ENCODE peak calls at places on chromosome 11, in seven cellular contexts. K is tibial nerve; Z is right cardiac atrium; F is cardiac muscle cell; M is endodermal cell; J is naive thymus-derived CD4-positive, alpha-beta T cell; L is keratinocyte. R is an unnamed sample. For H3K4me1, the result is how much of the 10 kb centered on the place peaks cover.

GRCh38 chr11:134041791-134042696 is 26.8 kb upstream of the JAM3 start:
- DNase-seq in K (no peak), Z (no peak), F (no peak), M (no peak), J (no peak), L (no peak), R (no peak)

GRCh38 chr11:79342686-79343085 is 98.1 kb downstream of the TENM4 start:
- DNase-seq in K (no peak), Z (no peak), F (no peak), M (no peak), J (no peak), L (no peak), R (no peak)

GRCh38 chr11:85813721-85814120 is 2.8 kb upstream of the SYTL2 start:
- DNase-seq in K (no peak), Z (no peak), F (no peak), M (no peak), J (no peak), L (no peak), R (no peak)

GRCh38 chr11:123483058-123483457 is 53.0 kb downstream of the GRAMD1B start:
- DNase-seq in K (no peak), Z (no peak), F (no peak), M (no peak), J (no peak), L (peak), R (no peak)

GRCh38 chr11:57321996-57322880 is 2.5 kb downstream of the TNKS1BP1 start:
- DNase-seq in K (peak), Z (peak), F (peak), M (peak), J (no peak), L (no peak), R (peak)

GRCh38 chr11:129698212-129698611 is 117.4 kb upstream of the TMEM45B start:
- DNase-seq in K (no peak), Z (no peak), F (no peak), M (no peak), J (no peak), L (no peak), R (no peak)

GRCh38 chr11:82979824-82980223 is 78.3 kb downstream of the DDIAS start:
- DNase-seq in K (no peak), Z (no peak), F (no peak), M (no peak), J (no peak), L (no peak), R (no peak)

GRCh38 chr11:73439002-73439843 is 63.0 kb downstream of the RELT start:
- DNase-seq in K (no peak), Z (no peak), F (peak), M (no peak), J (no peak), L (no peak), R (no peak)

GRCh38 chr11:65786786-65787636 is at the start of gene OVOL1:
- DNase-seq in K (no peak), Z (no peak), F (no peak), M (peak), J (peak), L (no peak), R (no peak)

GRCh38 chr11:113874096-113874919 is 1.1 kb downstream of the USP28 start:
- DNase-seq in K (no peak), Z (peak), F (peak), M (peak), J (peak), L (no peak), R (no peak)

GRCh38 chr11:123183391-123184099 is 11.5 kb downstream of the CLMP start:
- DNase-seq in K (no peak), Z (no peak), F (no peak), M (no peak), J (no peak), L (no peak), R (no peak)

GRCh38 chr11:123091541-123091940 is 29.6 kb upstream of the HSPA8 start:
- DNase-seq in K (no peak), Z (no peak), F (no peak), M (no peak), J (no peak), L (no peak), R (no peak)

GRCh38 chr11:134287561-134287960 is 11.4 kb downstream of the GLB1L3 start:
- DNase-seq in K (no peak), Z (no peak), F (no peak), M (no peak), J (no peak), L (no peak), R (no peak)

GRCh38 chr11:95877288-95877687 is 46.6 kb downstream of the MTMR2 start:
- DNase-seq in K (no peak), Z (no peak), F (no peak), M (no peak), J (no peak), L (peak), R (no peak)

GRCh38 chr11:2517016-2517385 is 72.2 kb downstream of the KCNQ1 start:
- DNase-seq in K (no peak), Z (peak), F (no peak), M (no peak), J (no peak), L (no peak), R (peak)

GRCh38 chr11:109015283-109015682 is 350.4 kb downstream of the DDX10 start:
- DNase-seq in K (no peak), Z (no peak), F (no peak), M (no peak), J (no peak), L (no peak), R (no peak)

GRCh38 chr11:122556605-122557004 is 98.9 kb upstream of the UBASH3B start:
- DNase-seq in K (no peak), Z (peak), F (peak), M (peak), J (peak), L (no peak), R (no peak)

GRCh38 chr11:102836290-102836875 is 7.0 kb downstream of the MMP3 start:
- DNase-seq in K (peak), Z (no peak), F (no peak), M (no peak), J (no peak), L (no peak), R (no peak)

DNA sequence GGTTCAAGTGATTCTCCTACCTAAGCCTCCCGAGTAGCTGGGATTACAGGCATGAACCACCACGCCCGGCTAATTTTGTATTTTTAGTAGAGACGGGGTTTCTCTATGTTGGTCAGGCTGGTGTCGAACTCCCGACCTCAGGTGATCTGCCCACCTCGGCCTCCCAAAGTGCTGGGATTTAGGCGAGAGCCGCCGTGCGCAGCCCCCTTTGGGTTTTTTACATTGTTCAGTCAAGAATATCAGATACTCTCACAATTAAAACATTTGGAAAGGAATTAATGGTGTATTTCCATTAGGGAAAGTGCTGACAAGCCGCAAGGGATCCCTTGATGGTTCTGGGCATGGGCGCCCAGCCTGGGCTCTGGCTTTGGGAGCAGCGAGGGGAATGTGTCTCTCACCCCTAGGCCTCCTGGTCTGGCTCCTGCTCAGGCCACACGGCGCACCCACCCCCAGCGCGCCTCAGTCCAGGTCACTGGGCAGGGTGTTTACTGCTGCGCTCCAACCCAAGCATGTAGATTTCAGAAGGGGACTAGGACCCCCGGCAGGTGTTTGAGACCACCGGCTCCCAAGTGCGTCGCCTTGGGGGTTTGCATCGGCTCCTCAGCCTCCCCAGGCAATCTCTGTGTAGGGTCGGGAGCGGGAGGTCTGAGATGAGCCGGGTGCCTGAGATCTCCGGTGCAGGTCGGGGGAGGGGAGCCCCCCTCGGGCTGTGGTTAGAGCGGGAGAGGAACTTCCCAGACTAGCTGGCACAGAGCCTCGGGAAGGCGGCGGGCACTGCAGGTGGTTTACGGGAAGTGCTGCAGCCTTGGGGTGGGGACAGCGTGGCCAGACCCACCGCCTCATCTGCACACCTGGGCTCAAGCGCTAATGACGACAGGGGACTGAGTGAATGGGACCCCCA is 820 bp upstream of the IRF7 start:
- DNase-seq in K (no peak), Z (peak), F (no peak), M (no peak), J (no peak), L (no peak), R (no peak)
- H3K4me3 ChIP-seq in K (peak), Z (no peak), F (peak), M (no peak), J (peak), L (no peak), R (peak)

DNA sequence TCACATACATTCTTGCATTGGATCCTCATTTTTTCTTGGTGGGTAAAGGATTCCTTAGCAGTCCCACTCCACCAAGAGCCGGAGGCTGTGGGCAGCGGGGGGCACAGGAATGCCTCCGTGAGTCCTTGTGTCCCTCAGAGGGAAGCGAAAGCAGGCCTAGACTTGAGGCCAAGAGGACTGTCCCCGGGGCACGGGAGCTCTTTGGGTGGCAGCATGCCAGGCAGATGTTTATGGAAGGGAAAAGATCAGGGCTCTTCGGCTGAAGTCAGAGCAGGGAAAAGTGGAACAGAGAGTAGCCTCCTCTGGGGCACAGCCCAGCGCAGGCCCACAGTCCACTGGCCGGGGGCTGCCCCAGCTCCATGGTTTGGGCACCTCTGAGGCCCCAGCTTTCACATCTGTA is 21.7 kb downstream of the LRFN4 start:
- DNase-seq in K (no peak), Z (peak), F (no peak), M (no peak), J (no peak), L (no peak), R (no peak)
- H3K4me1 ChIP-seq in K (half or more), Z (under half), F (under half), M (under half), J (under half), L (under half), R (under half)

GRCh38 chr11:66956689-66957290 is 1.4 kb downstream of the PC start:
- DNase-seq in K (peak), Z (no peak), F (peak), M (peak), J (peak), L (no peak), R (no peak)

GRCh38 chr11:66962247-66962646 is 4.1 kb upstream of the PC start:
- DNase-seq in K (no peak), Z (no peak), F (no peak), M (no peak), J (no peak), L (no peak), R (no peak)

GRCh38 chr11:66957971-66958231 is 282 bp downstream of the PC start:
- DNase-seq in K (no peak), Z (no peak), F (no peak), M (no peak), J (no peak), L (no peak), R (no peak)

GRCh38 chr11:66958232-66958955 is at the start of gene PC:
- DNase-seq in K (peak), Z (peak), F (peak), M (peak), J (peak), L (peak), R (peak)

DNA sequence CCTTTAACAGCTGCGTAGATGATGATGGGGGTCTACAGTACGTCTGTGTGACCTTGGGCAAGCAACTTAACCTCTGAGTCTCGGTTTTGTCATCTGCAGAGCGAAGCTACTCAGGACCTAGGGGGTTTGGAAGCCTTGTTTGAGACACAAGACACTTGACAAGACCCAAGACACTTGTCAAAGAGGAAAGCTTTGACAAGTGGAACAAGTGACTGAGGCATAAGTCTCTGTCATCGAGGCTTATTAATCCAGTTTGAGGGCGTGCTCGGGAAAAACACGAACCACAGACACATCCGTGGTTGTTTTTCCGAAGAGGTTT is 732 bp upstream of the PC start:
- DNase-seq in K (no peak), Z (no peak), F (no peak), M (no peak), J (no peak), L (no peak), R (no peak)
- H3K4me3 ChIP-seq in K (peak), Z (no peak), F (peak), M (peak), J (peak), L (peak), R (no peak)

GRCh38 chr11:8087756-8088155 is 6.7 kb downstream of the TUB start:
- DNase-seq in K (no peak), Z (no peak), F (no peak), M (no peak), J (no peak), L (no peak), R (no peak)
- H3K4me1 ChIP-seq in K (under half), Z (under half), F (under half), M (under half), J (under half), L (under half), R (under half)

GRCh38 chr11:67118801-67119576 is at the start of gene KDM2A:
- DNase-seq in K (peak), Z (peak), F (peak), M (peak), J (peak), L (peak), R (peak)

GRCh38 chr11:67118059-67118766 is 850 bp upstream of the KDM2A start:
- DNase-seq in K (no peak), Z (peak), F (no peak), M (peak), J (peak), L (no peak), R (peak)

GRCh38 chr11:67119577-67120391 is 721 bp downstream of the KDM2A start:
- DNase-seq in K (peak), Z (peak), F (peak), M (peak), J (peak), L (no peak), R (no peak)

GRCh38 chr11:67117667-67118058 is 1.4 kb upstream of the KDM2A start:
- DNase-seq in K (no peak), Z (peak), F (no peak), M (peak), J (peak), L (no peak), R (no peak)

DNA sequence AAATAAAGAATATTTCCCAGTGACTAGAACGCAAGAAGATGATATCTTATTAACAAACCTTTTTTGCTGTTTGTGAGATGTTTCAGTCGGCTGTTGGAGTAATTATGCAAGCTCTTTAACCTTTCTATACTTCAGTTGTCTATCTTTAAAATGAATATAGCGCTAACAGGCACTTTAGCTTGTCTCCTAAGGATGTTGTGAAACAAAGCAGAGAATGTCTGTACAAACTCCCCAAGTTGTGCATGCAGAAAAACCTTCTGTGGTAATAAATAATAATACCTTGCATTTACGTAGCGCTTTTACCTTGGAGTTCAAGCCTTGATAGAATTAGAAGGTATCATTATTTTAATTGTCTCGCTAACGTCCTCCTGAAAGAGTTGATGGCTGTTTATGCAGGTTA is 1.9 kb upstream of the KDM2A start:
- DNase-seq in K (no peak), Z (no peak), F (peak), M (no peak), J (no peak), L (no peak), R (no peak)
- H3K4me3 ChIP-seq in K (peak), Z (no peak), F (no peak), M (peak), J (peak), L (no peak), R (no peak)

GRCh38 chr11:35919244-35919643 is 24.6 kb upstream of the LDLRAD3 start:
- DNase-seq in K (no peak), Z (no peak), F (no peak), M (peak), J (no peak), L (no peak), R (peak)

GRCh38 chr11:35918716-35919115 is 25.1 kb upstream of the LDLRAD3 start:
- DNase-seq in K (no peak), Z (no peak), F (no peak), M (peak), J (no peak), L (no peak), R (no peak)

GRCh38 chr11:35914824-35915223 is 29.0 kb upstream of the LDLRAD3 start:
- DNase-seq in K (no peak), Z (no peak), F (no peak), M (no peak), J (no peak), L (no peak), R (no peak)

GRCh38 chr11:35916270-35916669 is 27.6 kb upstream of the LDLRAD3 start:
- DNase-seq in K (no peak), Z (no peak), F (no peak), M (peak), J (no peak), L (no peak), R (no peak)

GRCh38 chr11:35917676-35918075 is 26.2 kb upstream of the LDLRAD3 start:
- DNase-seq in K (no peak), Z (no peak), F (no peak), M (peak), J (no peak), L (no peak), R (no peak)
- H3K4me1 ChIP-seq in K (under half), Z (under half), F (under half), M (under half), J (under half), L (under half), R (under half)

R was measured in HAP-1.